ENCODE peak calls at places on chromosomes 16 and 17, in seven cellular contexts. R is vagina, J is body of pancreas, Y is ovary, P is MM.1S, U is stomach, S is fibroblast of lung. N is an unnamed sample.

GRCh38 chr17:8447816-8448215 is 12.1 kb downstream of the NDEL1 start:
- DNase-seq in Y (no peak), U (no peak), S (no peak), J (no peak), P (no peak), R (no peak), N (no peak)

GRCh38 chr16:31421587-31421986 is 6.6 kb downstream of the COX6A2 start:
- DNase-seq in Y (no peak), P (no peak), U (no peak), S (no peak), R (no peak), J (no peak), N (no peak)

GRCh38 chr17:73942668-73943415 is 260.6 kb upstream of the RPL38 start:
- DNase-seq in Y (no peak), R (peak; percentile 74), S (no peak), J (no peak), U (no peak), P (no peak), N (no peak)

GRCh38 chr17:40313660-40314556 is 4.9 kb downstream of the RARA start:
- DNase-seq in S (peak; percentile 45), U (no peak), R (no peak), Y (peak; percentile 13), J (peak; percentile 4), P (no peak), N (no peak)

GRCh38 chr17:48429156-48429555 is 858 bp downstream of the SKAP1 start:
- DNase-seq in S (no peak), P (no peak), R (no peak), U (no peak), Y (no peak), J (no peak), N (no peak)

GRCh38 chr17:2030779-2031163 is 818 bp downstream of the DPH1 start:
- DNase-seq in P (no peak), Y (no peak), U (no peak), J (no peak), S (no peak), R (no peak), N (no peak)

GRCh38 chr17:21823643-21824042 is 131.3 kb downstream of the KCNJ18 start:
- DNase-seq in Y (no peak), J (no peak), P (no peak), S (no peak), U (no peak), R (no peak), N (no peak)

GRCh38 chr16:425740-426114 is 278 bp downstream of the RAB11FIP3 start:
- DNase-seq in S (no peak), J (no peak), P (no peak), R (no peak), Y (no peak), U (no peak), N (no peak)

GRCh38 chr16:31471241-31471874 is 594 bp upstream of the TGFB1I1 start:
- DNase-seq in J (no peak), U (no peak), S (no peak), P (no peak), Y (no peak), R (no peak), N (no peak)

GRCh38 chr17:55441544-55441943 is 19.9 kb upstream of the MMD start:
- DNase-seq in Y (no peak), R (no peak), S (no peak), P (no peak), J (no peak), U (no peak), N (no peak)

GRCh38 chr16:71489122-71489521 is at the start of gene ZNF19:
- DNase-seq in J (no peak), S (no peak), P (no peak), U (no peak), Y (no peak), R (no peak), N (peak; percentile 58)

GRCh38 chr16:23145608-23146007 is 3.6 kb downstream of the USP31 start:
- DNase-seq in J (no peak), P (no peak), U (no peak), S (peak; percentile 85), R (no peak), Y (no peak), N (no peak)

GRCh38 chr17:57408064-57408811 is 151.9 kb downstream of the MSI2 start:
- DNase-seq in R (no peak), Y (no peak), S (peak; percentile 42), P (no peak), J (no peak), U (no peak), N (no peak)
- TF ChIP-seq CTCF in R (no peak), Y (no peak), S (no peak), P (no peak), J (no peak), U (no peak), N (no peak)

GRCh38 chr16:50539822-50540710 is 8.1 kb upstream of the NKD1 start:
- DNase-seq in P (no peak), S (no peak), U (no peak), J (no peak), Y (no peak), R (no peak), N (no peak)

GRCh38 chr16:50539053-50539615 is 9.1 kb upstream of the NKD1 start:
- DNase-seq in U (no peak), Y (no peak), P (no peak), S (no peak), J (no peak), R (no peak), N (no peak)

GRCh38 chr16:50540711-50541007 is 7.5 kb upstream of the NKD1 start:
- DNase-seq in P (no peak), U (no peak), R (no peak), S (no peak), Y (no peak), J (no peak), N (no peak)

GRCh38 chr16:50537533-50538290 is 10.5 kb upstream of the NKD1 start:
- DNase-seq in Y (peak; percentile 8), R (no peak), P (no peak), J (no peak), U (peak; percentile 13), S (no peak), N (no peak)

DNA sequence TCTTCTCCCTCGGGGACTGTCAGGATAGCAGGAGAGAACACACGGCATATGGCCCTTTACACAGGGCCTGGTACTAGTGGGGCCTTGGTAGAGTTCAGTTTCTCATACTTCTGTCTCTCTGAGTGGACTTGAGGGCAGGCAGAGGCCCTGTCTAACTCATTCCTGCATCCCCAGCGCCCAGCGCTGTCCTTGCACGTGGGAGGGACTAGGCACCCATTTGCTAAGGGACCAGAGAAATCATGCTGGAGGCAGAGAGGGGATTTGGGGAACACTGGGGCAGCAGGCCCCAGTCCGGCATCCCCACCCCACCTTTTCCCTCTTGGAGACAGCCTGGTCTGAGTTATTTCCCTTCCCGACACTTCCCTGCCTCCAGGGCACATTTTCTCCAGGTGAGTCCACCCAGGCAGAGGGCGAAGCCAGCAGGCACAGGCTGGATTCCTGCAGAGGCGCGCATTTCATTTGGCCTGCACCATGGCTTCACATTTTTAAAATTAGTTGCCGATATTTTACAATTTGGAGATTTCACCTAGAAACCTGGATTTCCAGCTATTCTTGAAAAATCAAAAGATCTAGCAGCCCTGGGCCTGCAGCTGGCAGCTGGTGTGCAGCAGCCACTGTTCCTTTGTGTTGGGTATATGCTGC is 9.7 kb upstream of the NKD1 start:
- DNase-seq in S (no peak), R (no peak), J (no peak), P (no peak), U (no peak), Y (no peak), N (no peak)
- TF ChIP-seq CTCF in S (no peak), R (no peak), J (no peak), P (no peak), U (no peak), Y (no peak), N (no peak)

GRCh38 chr16:68273896-68274295 is 9.6 kb downstream of the SLC7A6 start:
- DNase-seq in S (no peak), Y (no peak), J (no peak), U (no peak), P (no peak), R (no peak), N (no peak)
- TF ChIP-seq CTCF in S (no peak), Y (no peak), J (no peak), U (no peak), P (no peak), R (no peak), N (no peak)

GRCh38 chr17:41912925-41913324 is 5.8 kb downstream of the ACLY start:
- DNase-seq in J (no peak), S (no peak), U (no peak), R (no peak), P (no peak), Y (no peak), N (no peak)
- TF ChIP-seq CTCF in J (no peak), S (peak; percentile 32), U (no peak), R (no peak), P (no peak), Y (no peak), N (no peak)

DNA sequence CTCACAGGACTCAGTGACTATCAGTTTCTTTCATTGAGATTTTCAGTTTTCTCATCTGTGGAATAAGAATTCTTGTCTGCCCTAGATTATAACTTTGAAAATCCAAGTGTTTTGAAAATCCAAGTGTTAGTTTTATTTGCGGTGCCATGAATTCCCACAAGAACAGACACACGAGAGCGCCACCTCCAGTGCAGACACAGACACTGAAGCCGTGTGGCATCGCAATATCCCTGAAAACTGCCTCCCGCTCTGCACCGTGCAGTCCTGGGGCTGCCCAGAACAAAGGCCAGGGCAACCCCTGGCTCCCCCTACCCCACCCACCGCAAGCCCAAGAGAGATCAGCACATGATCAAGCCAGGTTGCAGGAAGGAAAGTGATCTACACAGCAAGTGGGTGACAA is 229.5 kb upstream of the ASIC2 start:
- DNase-seq in Y (no peak), U (no peak), S (no peak), J (no peak), R (no peak), P (no peak), N (no peak)
- TF ChIP-seq CTCF in Y (no peak), U (no peak), S (peak; percentile 10), J (no peak), R (no peak), P (no peak), N (peak; percentile 13)

GRCh38 chr16:29757950-29758466 is 12.2 kb upstream of the C16orf54 start:
- DNase-seq in P (no peak), R (no peak), J (no peak), S (peak; percentile 62), U (no peak), Y (peak; percentile 57), N (no peak)
- TF ChIP-seq CTCF in P (no peak), R (no peak), J (no peak), S (peak; percentile 47), U (no peak), Y (no peak), N (no peak)

GRCh38 chr16:88344411-88345030 is 38.2 kb upstream of the ZNF469 start:
- DNase-seq in R (no peak), S (no peak), P (no peak), Y (no peak), U (no peak), J (no peak), N (no peak)
- TF ChIP-seq CTCF in R (no peak), S (no peak), P (no peak), Y (no peak), U (no peak), J (no peak), N (no peak)

N was measured in testis.